ENCODE peak calls at places on chromosome 14, in nine cellular contexts. J is uterus, Z is right lobe of liver, H is fibroblast of pulmonary artery, E is HCT116, R is foreskin fibroblast, T is RWPE1, V is AG10803, M is Peyer's patch. L is an unnamed sample.
A peak's percentile ranks its signal among the peaks of the same experiment; 100 is the strongest.

GRCh38 chr14:51367600-51367931 is 127.5 kb downstream of the TMX1 start:
- DNase-seq in J (no peak), Z (no peak), H (peak; percentile 27), E (no peak), R (peak; percentile 82), T (no peak), V (peak; percentile 91), M (no peak), L (no peak)

GRCh38 chr14:76136476-76137160 is 15.1 kb upstream of the GPATCH2L start:
- DNase-seq in J (no peak), Z (no peak), H (no peak), E (no peak), R (no peak), T (no peak), V (no peak), M (no peak), L (no peak)

GRCh38 chr14:75417674-75418073 is 10.1 kb upstream of the JDP2 start:
- DNase-seq in J (no peak), Z (no peak), H (peak; percentile 36), E (no peak), R (peak; percentile 42), T (no peak), V (peak; percentile 92), M (no peak), L (no peak)

GRCh38 chr14:63302135-63302534 is 16.6 kb downstream of the GPHB5 start:
- DNase-seq in J (no peak), Z (no peak), H (no peak), E (no peak), R (no peak), T (no peak), V (no peak), M (no peak), L (no peak)

GRCh38 chr14:67359319-67359774 is 257 bp downstream of the ATP6V1D start:
- DNase-seq in J (no peak), Z (peak; percentile 40), H (peak; percentile 66), E (no peak), R (peak; percentile 52), T (peak; percentile 71), V (peak; percentile 64), M (no peak), L (no peak)

GRCh38 chr14:34931206-34931605 is 51.6 kb upstream of the SRP54 start:
- DNase-seq in J (no peak), Z (no peak), H (peak; percentile 28), E (no peak), R (peak; percentile 26), T (no peak), V (no peak), M (no peak), L (no peak)

GRCh38 chr14:91372680-91373495 is 44.7 kb downstream of the CCDC88C start:
- DNase-seq in J (no peak), Z (no peak), H (no peak), E (no peak), R (no peak), T (no peak), V (no peak), M (no peak), L (no peak)

GRCh38 chr14:39055786-39056474 is 47.1 kb downstream of the SEC23A start:
- DNase-seq in J (no peak), Z (no peak), H (no peak), E (peak; percentile 12), R (no peak), T (no peak), V (no peak), M (no peak), L (no peak)

GRCh38 chr14:54699735-54700134 is 132.8 kb downstream of the SAMD4A start:
- DNase-seq in J (no peak), Z (no peak), H (no peak), E (no peak), R (no peak), T (no peak), V (no peak), M (no peak), L (no peak)

GRCh38 chr14:99619873-99620834 is 16.1 kb upstream of the CCDC85C start:
- DNase-seq in J (no peak), Z (peak; percentile 47), H (peak; percentile 66), E (no peak), R (no peak), T (peak; percentile 44), V (peak; percentile 53), M (no peak), L (no peak)

GRCh38 chr14:91354979-91355685 is 62.5 kb downstream of the CCDC88C start:
- DNase-seq in J (no peak), Z (no peak), H (no peak), E (no peak), R (no peak), T (no peak), V (no peak), M (peak; percentile 56), L (no peak)

GRCh38 chr14:45679852-45680251 is 426.9 kb upstream of the MIS18BP1 start:
- DNase-seq in J (no peak), Z (no peak), H (peak; percentile 48), E (peak; percentile 15), R (peak; percentile 77), T (peak; percentile 69), V (peak; percentile 54), M (no peak), L (no peak)

GRCh38 chr14:45680531-45680930 is 427.5 kb upstream of the MIS18BP1 start:
- DNase-seq in J (no peak), Z (no peak), H (no peak), E (no peak), R (no peak), T (no peak), V (no peak), M (no peak), L (no peak)

GRCh38 chr14:45673420-45673819 is 420.4 kb upstream of the MIS18BP1 start:
- DNase-seq in J (no peak), Z (no peak), H (no peak), E (no peak), R (no peak), T (no peak), V (no peak), M (no peak), L (no peak)

DNA sequence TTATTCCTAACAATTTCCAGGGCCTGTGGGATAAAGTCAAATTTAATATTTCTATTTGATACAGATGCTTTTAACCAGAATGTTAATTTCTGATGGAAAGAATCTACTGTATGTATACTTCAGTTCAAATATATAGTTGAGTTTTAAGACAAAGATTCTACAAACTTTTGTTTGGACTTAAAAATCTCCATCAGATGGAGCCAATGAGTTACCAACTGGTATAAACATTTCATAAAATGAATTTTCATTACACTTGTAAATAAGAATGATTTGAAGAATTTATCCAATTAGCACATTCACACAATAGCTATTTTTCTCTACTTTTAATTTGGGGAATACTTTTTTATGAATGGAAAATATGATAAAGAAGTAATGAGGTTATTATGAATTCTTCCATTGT is 425.2 kb upstream of the MIS18BP1 start:
- DNase-seq in J (no peak), Z (no peak), H (no peak), E (no peak), R (no peak), T (no peak), V (no peak), M (no peak), L (no peak)
- TF ChIP-seq CTCF in J (no peak), Z (no peak), H (no peak), E (no peak), R (no peak), T (no peak), V (no peak), M (no peak), L (no peak)

GRCh38 chr14:79091381-79091963 is 921.3 kb downstream of the NRXN3 start:
- DNase-seq in J (no peak), Z (no peak), H (no peak), E (no peak), R (no peak), T (no peak), V (no peak), M (no peak), L (no peak)
- TF ChIP-seq CTCF in J (no peak), Z (no peak), H (no peak), E (no peak), R (no peak), T (no peak), V (no peak), M (no peak), L (no peak)

GRCh38 chr14:92670177-92670576 is 78.2 kb downstream of the LGMN start:
- DNase-seq in J (no peak), Z (no peak), H (peak; percentile 60), E (no peak), R (peak; percentile 95), T (no peak), V (peak; percentile 97), M (no peak), L (no peak)
- TF ChIP-seq CTCF in J (no peak), Z (no peak), H (peak; percentile 19), E (no peak), R (peak; percentile 32), T (peak; percentile 29), V (peak; percentile 54), M (peak; percentile 12), L (no peak)

GRCh38 chr14:101559624-101560533 is 1.4 kb upstream of the DIO3 start:
- DNase-seq in J (peak; percentile 70), Z (peak; percentile 65), H (peak; percentile 6), E (no peak), R (no peak), T (no peak), V (peak; percentile 1), M (no peak), L (no peak)
- TF ChIP-seq CTCF in J (peak; percentile 71), Z (peak; percentile 31), H (no peak), E (no peak), R (no peak), T (no peak), V (no peak), M (peak; percentile 39), L (no peak)

GRCh38 chr14:57869530-57870088 is 3.7 kb upstream of the SLC35F4 start:
- DNase-seq in J (no peak), Z (no peak), H (no peak), E (no peak), R (no peak), T (no peak), V (no peak), M (no peak), L (no peak)

GRCh38 chr14:57875296-57875695 is 9.4 kb upstream of the SLC35F4 start:
- DNase-seq in J (no peak), Z (no peak), H (no peak), E (no peak), R (no peak), T (no peak), V (no peak), M (no peak), L (no peak)

GRCh38 chr14:57875985-57876384 is 10.1 kb upstream of the SLC35F4 start:
- DNase-seq in J (no peak), Z (no peak), H (no peak), E (no peak), R (no peak), T (no peak), V (no peak), M (no peak), L (no peak)

GRCh38 chr14:57870686-57871457 is 5.0 kb upstream of the SLC35F4 start:
- DNase-seq in J (no peak), Z (no peak), H (no peak), E (no peak), R (no peak), T (no peak), V (no peak), M (no peak), L (no peak)

GRCh38 chr14:57871487-57872080 is 5.7 kb upstream of the SLC35F4 start:
- DNase-seq in J (no peak), Z (no peak), H (peak; percentile 70), E (peak; percentile 35), R (peak; percentile 31), T (peak; percentile 48), V (peak; percentile 73), M (no peak), L (no peak)
- TF ChIP-seq CTCF in J (peak; percentile 33), Z (peak; percentile 37), H (peak; percentile 97), E (peak; percentile 89), R (peak; percentile 81), T (peak; percentile 58), V (peak; percentile 96), M (peak; percentile 25), L (no peak)

GRCh38 chr14:71538288-71538687 is 393.9 kb upstream of the RGS6 start:
- DNase-seq in J (no peak), Z (no peak), H (no peak), E (no peak), R (no peak), T (no peak), V (no peak), M (no peak), L (no peak)
- TF ChIP-seq CTCF in J (no peak), Z (no peak), H (peak; percentile 5), E (no peak), R (no peak), T (no peak), V (peak; percentile 3), M (no peak), L (no peak)